ENCODE peak calls at places on chromosome 13, in four cellular contexts. One of them, this sample, is unnamed.

GRCh38 chr13:99432637-99433542 is 68.4 kb upstream of the TM9SF2 start:
- DNase-seq in H1: no peak
- DNase-seq in SK-N-SH: no peak
- DNase-seq in K562: peak
- DNase-seq in this sample: peak

GRCh38 chr13:45916036-45916435 is 64.5 kb upstream of the SIAH3 start:
- DNase-seq in H1: no peak
- DNase-seq in SK-N-SH: no peak
- DNase-seq in K562: no peak
- DNase-seq in this sample: no peak

GRCh38 chr13:28533049-28533436 is 38.1 kb upstream of the FLT1 start:
- DNase-seq in H1: no peak
- DNase-seq in SK-N-SH: no peak
- DNase-seq in K562: no peak
- DNase-seq in this sample: no peak

GRCh38 chr13:38045278-38046048 is 175.9 kb upstream of the TRPC4 start:
- DNase-seq in H1: no peak
- DNase-seq in SK-N-SH: peak
- DNase-seq in K562: peak
- DNase-seq in this sample: no peak

GRCh38 chr13:33006646-33007045 is 9.6 kb upstream of the KL start:
- DNase-seq in H1: no peak
- DNase-seq in SK-N-SH: no peak
- DNase-seq in K562: no peak
- DNase-seq in this sample: no peak

GRCh38 chr13:112213467-112214245 is 146.7 kb downstream of the SOX1 start:
- DNase-seq in H1: no peak
- DNase-seq in SK-N-SH: no peak
- DNase-seq in K562: no peak
- DNase-seq in this sample: no peak

GRCh38 chr13:97344250-97345175 is 89.5 kb upstream of the RAP2A start:
- DNase-seq in H1: no peak
- DNase-seq in SK-N-SH: peak
- DNase-seq in K562: no peak
- DNase-seq in this sample: peak

GRCh38 chr13:62113145-62113544 is 697.5 kb upstream of the PCDH20 start:
- DNase-seq in H1: no peak
- DNase-seq in SK-N-SH: no peak
- DNase-seq in K562: no peak
- DNase-seq in this sample: no peak

GRCh38 chr13:31477961-31478360 is 261.4 kb upstream of the RXFP2 start:
- DNase-seq in H1: no peak
- DNase-seq in SK-N-SH: no peak
- DNase-seq in K562: no peak
- DNase-seq in this sample: no peak

GRCh38 chr13:44660050-44660449 is 83.9 kb upstream of the TSC22D1 start:
- DNase-seq in H1: no peak
- DNase-seq in SK-N-SH: no peak
- DNase-seq in K562: no peak
- DNase-seq in this sample: no peak

GRCh38 chr13:27617801-27618411 is 2.4 kb downstream of the LNX2 start:
- DNase-seq in H1: no peak
- DNase-seq in SK-N-SH: no peak
- DNase-seq in K562: no peak
- DNase-seq in this sample: no peak

GRCh38 chr13:42048323-42048624 is 174 bp upstream of the DGKH start:
- DNase-seq in H1: peak
- DNase-seq in SK-N-SH: no peak
- DNase-seq in K562: no peak
- DNase-seq in this sample: no peak

GRCh38 chr13:98945863-98946605 is 31.8 kb downstream of the DOCK9 start:
- DNase-seq in H1: no peak
- DNase-seq in SK-N-SH: no peak
- DNase-seq in K562: no peak
- DNase-seq in this sample: no peak

GRCh38 chr13:78437781-78438180 is 165.6 kb downstream of the POU4F1 start:
- DNase-seq in H1: no peak
- DNase-seq in SK-N-SH: no peak
- DNase-seq in K562: no peak
- DNase-seq in this sample: no peak

GRCh38 chr13:97878421-97879375 is 74.8 kb upstream of the IPO5 start:
- DNase-seq in H1: peak
- DNase-seq in SK-N-SH: no peak
- DNase-seq in K562: no peak
- DNase-seq in this sample: no peak

GRCh38 chr13:93249259-93249917 is 22.8 kb downstream of the GPC6 start:
- DNase-seq in H1: no peak
- DNase-seq in SK-N-SH: no peak
- DNase-seq in K562: no peak
- DNase-seq in this sample: no peak

GRCh38 chr13:24150613-24151012 is 9.9 kb upstream of the SPATA13 start:
- DNase-seq in H1: no peak
- DNase-seq in SK-N-SH: no peak
- DNase-seq in K562: no peak
- DNase-seq in this sample: no peak

GRCh38 chr13:24149306-24150032 is 11.1 kb upstream of the SPATA13 start:
- DNase-seq in H1: no peak
- DNase-seq in SK-N-SH: no peak
- DNase-seq in K562: no peak
- DNase-seq in this sample: no peak

GRCh38 chr13:24147570-24147963 is 13.0 kb upstream of the SPATA13 start:
- DNase-seq in H1: no peak
- DNase-seq in SK-N-SH: no peak
- DNase-seq in K562: no peak
- DNase-seq in this sample: no peak

GRCh38 chr13:24146961-24147569 is 13.5 kb upstream of the SPATA13 start:
- DNase-seq in H1: no peak
- DNase-seq in SK-N-SH: no peak
- DNase-seq in K562: no peak
- DNase-seq in this sample: no peak

GRCh38 chr13:24148414-24149305 is 11.9 kb upstream of the SPATA13 start:
- DNase-seq in H1: no peak
- DNase-seq in SK-N-SH: no peak
- DNase-seq in K562: no peak
- DNase-seq in this sample: no peak
- TF ChIP-seq TEAD4 in H1: no peak
- TF ChIP-seq TEAD4 in SK-N-SH: peak
- TF ChIP-seq TEAD4 in K562: no peak
- TF ChIP-seq TEAD4 in this sample: no peak

GRCh38 chr13:113643593-113643992 is 14.4 kb downstream of the ATP4B start:
- DNase-seq in H1: no peak
- DNase-seq in SK-N-SH: no peak
- DNase-seq in K562: no peak
- DNase-seq in this sample: no peak
- TF ChIP-seq TEAD4 in H1: no peak
- TF ChIP-seq TEAD4 in SK-N-SH: no peak
- TF ChIP-seq TEAD4 in K562: no peak
- TF ChIP-seq TEAD4 in this sample: no peak

GRCh38 chr13:79522583-79522982 is 41.6 kb downstream of the NDFIP2 start:
- DNase-seq in H1: no peak
- DNase-seq in SK-N-SH: no peak
- DNase-seq in K562: no peak
- DNase-seq in this sample: no peak
- TF ChIP-seq TEAD4 in H1: no peak
- TF ChIP-seq TEAD4 in SK-N-SH: no peak
- TF ChIP-seq TEAD4 in K562: no peak
- TF ChIP-seq TEAD4 in this sample: no peak

GRCh38 chr13:95411641-95412040 is 110.4 kb upstream of the ABCC4 start:
- DNase-seq in H1: no peak
- DNase-seq in SK-N-SH: no peak
- DNase-seq in K562: no peak
- DNase-seq in this sample: no peak
- TF ChIP-seq TEAD4 in H1: no peak
- TF ChIP-seq TEAD4 in SK-N-SH: no peak
- TF ChIP-seq TEAD4 in K562: no peak
- TF ChIP-seq TEAD4 in this sample: no peak

GRCh38 chr13:35140831-35141230 is 198.8 kb downstream of the NBEA start:
- DNase-seq in H1: no peak
- DNase-seq in SK-N-SH: no peak
- DNase-seq in K562: no peak
- DNase-seq in this sample: no peak

GRCh38 chr13:35139591-35139990 is 197.5 kb downstream of the NBEA start:
- DNase-seq in H1: no peak
- DNase-seq in SK-N-SH: no peak
- DNase-seq in K562: no peak
- DNase-seq in this sample: no peak

GRCh38 chr13:35143123-35143522 is 201.1 kb downstream of the NBEA start:
- DNase-seq in H1: no peak
- DNase-seq in SK-N-SH: no peak
- DNase-seq in K562: no peak
- DNase-seq in this sample: no peak

GRCh38 chr13:35136585-35136984 is 194.5 kb downstream of the NBEA start:
- DNase-seq in H1: no peak
- DNase-seq in SK-N-SH: no peak
- DNase-seq in K562: no peak
- DNase-seq in this sample: no peak

GRCh38 chr13:35140321-35140720 is 198.3 kb downstream of the NBEA start:
- DNase-seq in H1: no peak
- DNase-seq in SK-N-SH: no peak
- DNase-seq in K562: no peak
- DNase-seq in this sample: no peak
- TF ChIP-seq TEAD4 in H1: no peak
- TF ChIP-seq TEAD4 in SK-N-SH: no peak
- TF ChIP-seq TEAD4 in K562: no peak
- TF ChIP-seq TEAD4 in this sample: no peak

DNA sequence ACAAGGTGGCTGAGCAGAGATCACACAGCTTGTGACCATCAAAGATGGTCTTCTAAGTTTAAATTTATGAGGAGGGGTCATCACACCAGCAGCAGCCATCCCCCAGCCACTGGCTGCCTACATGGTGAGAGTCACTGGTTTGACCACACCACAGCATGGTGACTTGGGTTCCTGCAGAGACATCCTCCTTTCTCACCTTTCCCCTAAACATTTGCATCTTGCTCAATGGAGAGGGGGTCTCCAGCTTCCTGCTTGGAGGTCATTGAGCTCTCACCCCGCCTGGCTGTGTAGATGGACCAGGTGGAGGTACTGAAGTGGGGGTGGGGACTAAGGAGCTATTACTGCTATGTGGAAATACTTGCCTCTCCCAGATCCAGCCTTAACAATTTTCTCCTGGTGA is 247.6 kb upstream of the ARGLU1 start:
- DNase-seq in H1: no peak
- DNase-seq in SK-N-SH: no peak
- DNase-seq in K562: no peak
- DNase-seq in this sample: peak
- TF ChIP-seq TEAD4 in H1: no peak
- TF ChIP-seq TEAD4 in SK-N-SH: no peak
- TF ChIP-seq TEAD4 in K562: no peak
- TF ChIP-seq TEAD4 in this sample: no peak

GRCh38 chr13:64912141-64912540 is 2318.0 kb downstream of the PCDH9 start:
- DNase-seq in H1: no peak
- DNase-seq in SK-N-SH: no peak
- DNase-seq in K562: no peak
- DNase-seq in this sample: no peak
- TF ChIP-seq TEAD4 in H1: no peak
- TF ChIP-seq TEAD4 in SK-N-SH: peak
- TF ChIP-seq TEAD4 in K562: no peak
- TF ChIP-seq TEAD4 in this sample: no peak

DNA sequence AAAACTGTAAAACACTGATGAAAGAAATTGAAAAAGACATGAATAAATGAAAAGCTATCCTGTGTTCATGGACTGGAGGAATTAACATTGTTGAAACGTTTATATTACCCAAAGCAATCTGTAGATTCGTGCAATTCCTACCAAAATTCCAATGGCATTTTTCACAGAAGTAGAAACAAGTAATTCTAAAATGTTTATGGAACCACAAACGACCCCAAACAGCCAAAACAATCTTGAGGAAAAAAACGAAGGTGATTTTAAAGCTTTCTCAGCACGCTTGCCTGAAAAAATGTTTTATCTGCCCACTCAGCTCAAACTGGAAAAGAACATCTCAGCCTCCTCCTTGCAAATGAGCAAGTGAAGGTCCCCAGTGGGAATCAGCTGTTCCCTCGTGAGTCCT is 255.9 kb upstream of the IRS2 start:
- DNase-seq in H1: no peak
- DNase-seq in SK-N-SH: no peak
- DNase-seq in K562: no peak
- DNase-seq in this sample: no peak
- TF ChIP-seq TEAD4 in H1: no peak
- TF ChIP-seq TEAD4 in SK-N-SH: no peak
- TF ChIP-seq TEAD4 in K562: no peak
- TF ChIP-seq TEAD4 in this sample: no peak